ENCODE peak calls at places on chromosomes 6 and 20, in four cellular contexts. C, A, J and B are unnamed samples.

GRCh38 chr6:138494312-138494711 is 5.0 kb downstream of the NHSL1 start:
- DNase-seq in C (no peak), A (no peak), J (no peak), B (no peak)

GRCh38 chr20:37188787-37189186 is 9.4 kb upstream of the MROH8 start:
- DNase-seq in C (no peak), A (no peak), J (no peak), B (no peak)

GRCh38 chr20:1633535-1633934 is 13.7 kb upstream of the SIRPB1 start:
- DNase-seq in C (no peak), A (no peak), J (peak; percentile 6), B (no peak)

GRCh38 chr6:44512868-44513641 is 125.5 kb downstream of the CDC5L start:
- DNase-seq in C (no peak), A (no peak), J (peak; percentile 37), B (no peak)

GRCh38 chr6:56364482-56365313 is 117.3 kb upstream of the COL21A1 start:
- DNase-seq in C (no peak), A (peak; percentile 21), J (no peak), B (no peak)

GRCh38 chr6:10451828-10452509 is 37.1 kb upstream of the TFAP2A start:
- DNase-seq in C (no peak), A (no peak), J (no peak), B (no peak)

GRCh38 chr20:973785-974194 is 28.3 kb downstream of the RSPO4 start:
- DNase-seq in C (no peak), A (peak; percentile 55), J (peak; percentile 70), B (peak; percentile 46)

GRCh38 chr6:159254186-159254585 is 85.0 kb downstream of the FNDC1 start:
- DNase-seq in C (no peak), A (no peak), J (no peak), B (no peak)

GRCh38 chr6:10320291-10320690 is 94.6 kb downstream of the TFAP2A start:
- DNase-seq in C (no peak), A (no peak), J (no peak), B (no peak)

GRCh38 chr6:150894935-150895686 is 29.6 kb downstream of the MTHFD1L start:
- DNase-seq in C (no peak), A (peak; percentile 78), J (peak; percentile 43), B (no peak)

GRCh38 chr6:40901322-40902055 is 137.5 kb downstream of the UNC5CL start:
- DNase-seq in C (no peak), A (no peak), J (no peak), B (no peak)

GRCh38 chr6:6901205-6901719 is 206.5 kb upstream of the RREB1 start:
- DNase-seq in C (no peak), A (no peak), J (no peak), B (no peak)

GRCh38 chr6:109303647-109304283 is 78.5 kb downstream of the CD164 start:
- DNase-seq in C (no peak), A (no peak), J (peak; percentile 55), B (no peak)

GRCh38 chr20:4283011-4283410 is 267.7 kb upstream of the RNF24 start:
- DNase-seq in C (no peak), A (no peak), J (no peak), B (no peak)

GRCh38 chr6:157224957-157225574 is 98.3 kb downstream of the TMEM242 start:
- DNase-seq in C (no peak), A (peak; percentile 58), J (no peak), B (no peak)

GRCh38 chr6:15956205-15957106 is 172.4 kb upstream of the MYLIP start:
- DNase-seq in C (no peak), A (no peak), J (no peak), B (no peak)

GRCh38 chr6:90194371-90194841 is 102.2 kb downstream of the BACH2 start:
- DNase-seq in C (no peak), A (peak; percentile 48), J (no peak), B (no peak)

GRCh38 chr6:159646731-159647130 is 46.3 kb downstream of the SOD2 start:
- DNase-seq in C (no peak), A (no peak), J (no peak), B (no peak)

GRCh38 chr6:157747395-157747794 is 75.7 kb upstream of the SNX9 start:
- DNase-seq in C (no peak), A (no peak), J (no peak), B (no peak)

GRCh38 chr6:127539292-127539691 is 20.2 kb upstream of the MTCL3 start:
- DNase-seq in C (no peak), A (peak; percentile 47), J (no peak), B (no peak)

GRCh38 chr20:18056174-18057105 is 1.3 kb downstream of the OVOL2 start:
- DNase-seq in C (no peak), A (peak; percentile 56), J (no peak), B (peak; percentile 58)

GRCh38 chr20:5065489-5066383 is 54.0 kb downstream of the PCNA start:
- DNase-seq in C (no peak), A (no peak), J (no peak), B (no peak)

GRCh38 chr6:39184906-39185580 is 44.2 kb downstream of the KCNK5 start:
- DNase-seq in C (no peak), A (no peak), J (no peak), B (no peak)

GRCh38 chr6:125821825-125822281 is 31.1 kb downstream of the NCOA7 start:
- DNase-seq in C (no peak), A (peak; percentile 21), J (no peak), B (no peak)

GRCh38 chr6:155706806-155707205 is 251.2 kb upstream of the NOX3 start:
- DNase-seq in C (no peak), A (no peak), J (no peak), B (no peak)

GRCh38 chr6:155709262-155709661 is 253.6 kb upstream of the NOX3 start:
- DNase-seq in C (no peak), A (no peak), J (no peak), B (no peak)

GRCh38 chr6:155710704-155711103 is 255.1 kb upstream of the NOX3 start:
- DNase-seq in C (no peak), A (no peak), J (no peak), B (no peak)

GRCh38 chr6:155708100-155708499 is 252.5 kb upstream of the NOX3 start:
- DNase-seq in C (no peak), A (peak; percentile 11), J (no peak), B (no peak)

GRCh38 chr6:155706341-155706740 is 250.7 kb upstream of the NOX3 start:
- DNase-seq in C (no peak), A (no peak), J (no peak), B (no peak)
- TF ChIP-seq TEAD4 in C (no peak), A (no peak), J (no peak), B (no peak)

DNA sequence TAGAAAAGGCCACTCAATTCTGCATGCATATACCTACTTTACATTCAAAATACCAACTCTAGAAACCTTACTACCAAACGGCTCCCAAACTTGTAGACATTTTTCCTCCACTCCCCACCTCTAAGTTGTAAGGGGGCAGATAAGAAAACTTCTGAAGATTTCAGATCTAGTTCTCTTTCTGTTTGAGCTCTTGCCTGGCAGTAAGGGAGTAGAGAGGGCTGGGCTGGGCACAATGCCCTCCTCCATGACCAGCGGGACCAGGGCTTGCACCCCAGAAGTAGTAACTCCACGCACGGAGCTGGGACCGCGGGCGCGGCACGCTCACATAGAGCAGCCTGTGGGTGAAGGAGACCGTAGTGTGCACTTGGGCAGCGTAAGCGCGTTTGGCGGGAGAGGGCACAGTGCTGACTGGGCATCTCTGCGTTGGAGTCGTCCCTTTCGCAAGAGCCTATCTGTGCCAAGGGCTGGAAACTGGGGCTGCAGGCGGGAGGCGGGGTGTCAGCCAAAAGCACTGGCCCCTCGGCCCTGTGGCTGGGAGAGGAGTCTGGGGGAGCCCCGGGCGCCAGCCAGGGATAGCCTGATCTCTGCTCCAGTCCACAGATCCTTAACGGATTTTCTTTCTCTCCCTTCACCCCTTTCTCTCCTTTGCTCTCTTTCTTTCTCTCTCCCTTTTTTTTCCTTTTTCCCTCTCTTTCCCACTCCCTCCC is 32.4 kb downstream of the PHACTR1 start:
- DNase-seq in C (peak; percentile 57), A (peak; percentile 87), J (no peak), B (peak; percentile 78)
- TF ChIP-seq TEAD4 in C (no peak), A (no peak), J (no peak), B (no peak)

GRCh38 chr6:19906161-19906560 is 69.0 kb downstream of the ID4 start:
- DNase-seq in C (no peak), A (no peak), J (no peak), B (no peak)

GRCh38 chr6:19911223-19911622 is 74.1 kb downstream of the ID4 start:
- DNase-seq in C (no peak), A (no peak), J (no peak), B (no peak)

GRCh38 chr6:19902201-19902600 is 65.0 kb downstream of the ID4 start:
- DNase-seq in C (no peak), A (no peak), J (no peak), B (no peak)

DNA sequence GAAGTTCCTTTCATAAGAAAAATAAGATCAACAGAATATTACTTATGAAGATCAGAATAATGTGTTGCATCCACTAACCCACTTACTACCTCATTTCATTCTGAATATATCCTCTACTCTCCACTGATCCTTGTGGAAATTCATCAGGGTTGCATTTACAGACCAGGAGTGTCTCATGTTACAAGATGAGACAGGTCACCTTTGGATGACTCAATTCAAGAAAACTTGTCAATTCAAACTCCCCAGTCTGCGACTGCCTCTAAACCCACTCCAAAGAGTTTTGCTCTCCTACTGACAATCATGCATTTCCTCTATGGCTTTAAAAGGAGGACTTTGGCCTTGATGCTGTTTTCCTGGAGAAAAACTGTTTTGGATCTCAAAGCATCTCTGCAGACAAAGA is 68.4 kb downstream of the ID4 start:
- DNase-seq in C (no peak), A (no peak), J (no peak), B (no peak)
- TF ChIP-seq TEAD4 in C (no peak), A (no peak), J (no peak), B (no peak)

GRCh38 chr6:20092071-20092566 is 120.2 kb downstream of the MBOAT1 start:
- DNase-seq in C (no peak), A (peak; percentile 36), J (peak; percentile 41), B (no peak)
- TF ChIP-seq TEAD4 in C (peak; percentile 18), A (no peak), J (no peak), B (no peak)

GRCh38 chr20:21360686-21361085 is 36.6 kb downstream of the NKX2-4 start:
- DNase-seq in C (no peak), A (no peak), J (no peak), B (no peak)

GRCh38 chr20:21368791-21369190 is 28.5 kb downstream of the NKX2-4 start:
- DNase-seq in C (no peak), A (no peak), J (no peak), B (no peak)

GRCh38 chr20:21364413-21364812 is 32.9 kb downstream of the NKX2-4 start:
- DNase-seq in C (no peak), A (no peak), J (no peak), B (no peak)

GRCh38 chr20:21361266-21361665 is 36.1 kb downstream of the NKX2-4 start:
- DNase-seq in C (no peak), A (no peak), J (no peak), B (no peak)

GRCh38 chr20:21365771-21366170 is 31.6 kb downstream of the NKX2-4 start:
- DNase-seq in C (no peak), A (no peak), J (no peak), B (no peak)
- TF ChIP-seq TEAD4 in C (no peak), A (no peak), J (no peak), B (no peak)